ENCODE peak calls at places on chromosomes 11 and 22, in eight cellular contexts. C, S, I, M, X, J, Y and Q are unnamed samples.
A peak's percentile ranks its signal among the peaks of the same experiment; 100 is the strongest.

GRCh38 chr22:36937319-36938027 is 24.0 kb downstream of the CSF2RB start:
- DNase-seq in I (no peak), Y (no peak), J (no peak), C (no peak), S (no peak), X (no peak), M (no peak), Q (no peak)

GRCh38 chr11:126452256-126452655 is 96.8 kb downstream of the ST3GAL4 start:
- DNase-seq in C (no peak), S (no peak), M (no peak), I (no peak), J (no peak), Y (no peak), X (no peak), Q (no peak)

GRCh38 chr11:120108154-120108784 is 29.6 kb downstream of the TRIM29 start:
- DNase-seq in X (peak; percentile 38), S (peak; percentile 93), M (peak; percentile 57), C (no peak), Y (no peak), I (peak; percentile 75), J (no peak), Q (peak; percentile 46)

GRCh38 chr22:30573594-30574094 is 821 bp downstream of the GAL3ST1 start:
- DNase-seq in M (no peak), Y (peak; percentile 54), J (no peak), C (no peak), X (no peak), I (peak; percentile 49), S (no peak), Q (no peak)

GRCh38 chr11:79052539-79052938 is 388.3 kb downstream of the TENM4 start:
- DNase-seq in I (no peak), Y (no peak), S (no peak), C (no peak), X (no peak), J (no peak), M (no peak), Q (no peak)

GRCh38 chr11:36564376-36565032 is 3.3 kb upstream of the RAG1 start:
- DNase-seq in Y (no peak), I (peak; percentile 47), C (no peak), X (peak; percentile 11), S (peak; percentile 30), J (peak; percentile 5), M (peak; percentile 20), Q (peak; percentile 8)

GRCh38 chr11:7577226-7577882 is 63.6 kb downstream of the PPFIBP2 start:
- DNase-seq in Y (peak; percentile 59), M (no peak), C (no peak), J (no peak), I (peak; percentile 47), S (no peak), X (no peak), Q (no peak)

GRCh38 chr11:116384876-116385275 is 387.9 kb downstream of the BUD13 start:
- DNase-seq in M (no peak), Y (no peak), I (no peak), J (no peak), X (no peak), C (no peak), S (no peak), Q (no peak)

GRCh38 chr11:119641991-119642745 is 86.8 kb downstream of the NECTIN1 start:
- DNase-seq in I (no peak), Y (no peak), J (no peak), S (peak; percentile 52), C (no peak), M (no peak), X (no peak), Q (no peak)